ENCODE peak calls at places on chromosomes 12 and 14, in four cellular contexts. F is A549, S is ovary, X is GM12892. V is an unnamed sample.

GRCh38 chr14:42469637-42470426 is 863.2 kb downstream of the LRFN5 start:
- DNase-seq in F (peak), X (no peak), S (no peak), V (no peak)

GRCh38 chr14:80136358-80136757 is 74.9 kb downstream of the DIO2 start:
- DNase-seq in X (no peak), F (peak), S (no peak), V (peak)

GRCh38 chr12:19546611-19547162 is 107.4 kb downstream of the AEBP2 start:
- DNase-seq in X (no peak), F (no peak), S (no peak), V (no peak)

GRCh38 chr12:117583677-117584076 is 222.3 kb upstream of the NOS1 start:
- DNase-seq in S (no peak), X (no peak), F (no peak), V (no peak)

GRCh38 chr14:90900712-90901111 is 84.5 kb upstream of the TTC7B start:
- DNase-seq in F (no peak), S (no peak), X (no peak), V (no peak)

GRCh38 chr12:6368906-6369525 is 6.3 kb downstream of the SCNN1A start:
- DNase-seq in X (no peak), F (no peak), S (no peak), V (no peak)

GRCh38 chr12:11162494-11162893 is 8.5 kb upstream of the SMIM10L1 start:
- DNase-seq in F (no peak), S (no peak), X (no peak), V (no peak)

GRCh38 chr12:93699271-93700141 is 22.3 kb downstream of the CRADD start:
- DNase-seq in F (no peak), X (no peak), S (no peak), V (no peak)

GRCh38 chr14:103529383-103530365 is 678 bp downstream of the TRMT61A start:
- DNase-seq in X (no peak), F (no peak), S (no peak), V (no peak)

GRCh38 chr12:92886131-92886530 is 43.0 kb downstream of the EEA1 start:
- DNase-seq in S (no peak), F (no peak), X (no peak), V (no peak)

GRCh38 chr12:94795520-94795919 is 145.2 kb upstream of the TMCC3 start:
- DNase-seq in X (no peak), S (peak), F (peak), V (peak)

GRCh38 chr12:68075416-68075815 is 84.1 kb downstream of the IFNG start:
- DNase-seq in F (no peak), S (no peak), X (no peak), V (no peak)

GRCh38 chr12:124754949-124755800 is 108.5 kb downstream of the SCARB1 start:
- DNase-seq in X (no peak), S (peak), F (no peak), V (peak)

GRCh38 chr12:22538336-22538735 is 6.0 kb downstream of the C2CD5 start:
- DNase-seq in S (no peak), X (no peak), F (no peak), V (no peak)

GRCh38 chr12:19783547-19784444 is 344.5 kb downstream of the AEBP2 start:
- DNase-seq in F (no peak), S (no peak), X (no peak), V (peak)

GRCh38 chr14:92638904-92639303 is 109.5 kb downstream of the LGMN start:
- DNase-seq in S (no peak), X (no peak), F (no peak), V (no peak)

GRCh38 chr12:52878507-52879393 is 26.1 kb downstream of the KRT8 start:
- DNase-seq in X (no peak), F (no peak), S (no peak), V (no peak)

GRCh38 chr12:3220382-3221321 is 143.5 kb downstream of the TSPAN9 start:
- DNase-seq in X (no peak), S (no peak), F (no peak), V (no peak)

GRCh38 chr12:54196396-54196795 is 7.6 kb upstream of the SMUG1 start:
- DNase-seq in F (no peak), S (no peak), X (no peak), V (no peak)

GRCh38 chr14:78157855-78158436 is 12.2 kb upstream of the NRXN3 start:
- DNase-seq in F (no peak), X (no peak), S (no peak), V (peak)

GRCh38 chr12:30501718-30502117 is 194.0 kb downstream of the IPO8 start:
- DNase-seq in F (no peak), S (no peak), X (no peak), V (no peak)

GRCh38 chr12:67318786-67319185 is 49.6 kb downstream of the CAND1 start:
- DNase-seq in X (no peak), S (no peak), F (no peak), V (no peak)

GRCh38 chr14:104227806-104228205 is 89.4 kb downstream of the KIF26A start:
- DNase-seq in X (no peak), S (no peak), F (no peak), V (no peak)

GRCh38 chr12:42648061-42648460 is 58.5 kb upstream of the PRICKLE1 start:
- DNase-seq in F (no peak), S (no peak), X (no peak), V (no peak)

GRCh38 chr12:72546106-72546505 is 273.9 kb downstream of the TRHDE start:
- DNase-seq in F (no peak), X (no peak), S (no peak), V (no peak)

GRCh38 chr14:103281496-103282231 is 52.4 kb upstream of the EIF5 start:
- DNase-seq in F (peak), X (no peak), S (peak), V (peak)

GRCh38 chr14:48955857-48956256 is 630.3 kb downstream of the RPS29 start:
- DNase-seq in F (no peak), X (no peak), S (no peak), V (no peak)

GRCh38 chr12:108724054-108724889 is 7.0 kb downstream of the CORO1C start:
- DNase-seq in X (no peak), S (no peak), F (peak), V (no peak)

GRCh38 chr14:61609885-61610284 is 85.4 kb upstream of the HIF1A start:
- DNase-seq in S (no peak), F (no peak), X (no peak), V (no peak)

GRCh38 chr12:19970826-19971225 is 397.5 kb upstream of the PDE3A start:
- DNase-seq in F (no peak), X (no peak), S (no peak), V (no peak)

GRCh38 chr12:102741196-102741595 is 175.8 kb downstream of the PAH start:
- DNase-seq in F (no peak), S (no peak), X (no peak), V (no peak)

GRCh38 chr14:87691482-87691881 is 301.5 kb downstream of the GALC start:
- DNase-seq in F (no peak), X (no peak), S (no peak), V (no peak)

GRCh38 chr14:51304956-51305355 is 64.9 kb downstream of the TMX1 start:
- DNase-seq in X (no peak), F (peak), S (no peak), V (no peak)

GRCh38 chr14:95318870-95319311 is 817 bp downstream of the CLMN start:
- DNase-seq in X (no peak), F (no peak), S (no peak), V (no peak)

GRCh38 chr14:95317817-95318343 is 1.8 kb downstream of the CLMN start:
- DNase-seq in F (no peak), S (no peak), X (no peak), V (no peak)

GRCh38 chr14:95320076-95320895 is 578 bp upstream of the CLMN start:
- DNase-seq in S (peak), F (no peak), X (no peak), V (peak)

GRCh38 chr14:95318399-95318834 is 1.3 kb downstream of the CLMN start:
- DNase-seq in S (no peak), X (no peak), F (no peak), V (no peak)

GRCh38 chr14:95319312-95320075 is at the start of gene CLMN:
- DNase-seq in F (peak), X (peak), S (peak), V (peak)
- TF ChIP-seq POLR2A in F (peak), X (no peak), S (no peak), V (no peak)

GRCh38 chr14:45135659-45136314 is at the start of gene FANCM:
- DNase-seq in S (peak), X (peak), F (peak), V (peak)
- TF ChIP-seq POLR2A in S (no peak), X (peak), F (peak), V (no peak)

DNA sequence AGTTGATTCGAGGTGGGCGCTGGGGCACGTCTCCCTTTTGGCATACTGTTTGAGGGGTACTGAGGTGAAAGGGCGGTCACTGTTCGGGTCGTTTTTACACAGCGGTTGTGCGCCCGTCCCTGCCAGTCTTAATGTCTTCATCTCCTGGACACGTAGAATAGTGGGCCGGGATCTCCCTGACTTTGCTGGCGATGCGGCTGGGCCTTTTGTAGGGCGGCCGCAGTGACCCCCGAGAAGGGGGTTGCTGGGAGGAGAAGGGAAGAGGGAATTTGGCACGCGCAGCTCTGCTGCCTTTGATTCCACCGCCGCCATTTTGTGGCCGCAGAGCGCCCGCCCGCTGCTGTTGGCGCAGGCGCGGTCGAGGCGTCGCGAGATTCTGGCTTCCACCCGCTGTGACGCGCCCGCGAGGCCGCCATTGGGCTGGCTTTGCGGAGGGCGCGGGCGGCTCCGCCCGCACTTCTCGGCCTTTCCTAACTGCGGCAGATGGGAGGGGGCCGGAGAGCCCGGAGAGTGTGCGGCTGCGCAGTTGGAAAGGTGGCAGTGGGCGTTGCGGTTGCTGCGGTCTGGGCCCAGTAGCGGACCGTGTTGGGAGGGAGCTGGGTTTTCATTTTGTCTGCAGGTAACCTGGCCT is 542 bp downstream of the SRSF5 start:
- DNase-seq in S (peak), F (peak), X (peak), V (peak)
- TF ChIP-seq POLR2A in S (peak), F (peak), X (no peak), V (peak)

DNA sequence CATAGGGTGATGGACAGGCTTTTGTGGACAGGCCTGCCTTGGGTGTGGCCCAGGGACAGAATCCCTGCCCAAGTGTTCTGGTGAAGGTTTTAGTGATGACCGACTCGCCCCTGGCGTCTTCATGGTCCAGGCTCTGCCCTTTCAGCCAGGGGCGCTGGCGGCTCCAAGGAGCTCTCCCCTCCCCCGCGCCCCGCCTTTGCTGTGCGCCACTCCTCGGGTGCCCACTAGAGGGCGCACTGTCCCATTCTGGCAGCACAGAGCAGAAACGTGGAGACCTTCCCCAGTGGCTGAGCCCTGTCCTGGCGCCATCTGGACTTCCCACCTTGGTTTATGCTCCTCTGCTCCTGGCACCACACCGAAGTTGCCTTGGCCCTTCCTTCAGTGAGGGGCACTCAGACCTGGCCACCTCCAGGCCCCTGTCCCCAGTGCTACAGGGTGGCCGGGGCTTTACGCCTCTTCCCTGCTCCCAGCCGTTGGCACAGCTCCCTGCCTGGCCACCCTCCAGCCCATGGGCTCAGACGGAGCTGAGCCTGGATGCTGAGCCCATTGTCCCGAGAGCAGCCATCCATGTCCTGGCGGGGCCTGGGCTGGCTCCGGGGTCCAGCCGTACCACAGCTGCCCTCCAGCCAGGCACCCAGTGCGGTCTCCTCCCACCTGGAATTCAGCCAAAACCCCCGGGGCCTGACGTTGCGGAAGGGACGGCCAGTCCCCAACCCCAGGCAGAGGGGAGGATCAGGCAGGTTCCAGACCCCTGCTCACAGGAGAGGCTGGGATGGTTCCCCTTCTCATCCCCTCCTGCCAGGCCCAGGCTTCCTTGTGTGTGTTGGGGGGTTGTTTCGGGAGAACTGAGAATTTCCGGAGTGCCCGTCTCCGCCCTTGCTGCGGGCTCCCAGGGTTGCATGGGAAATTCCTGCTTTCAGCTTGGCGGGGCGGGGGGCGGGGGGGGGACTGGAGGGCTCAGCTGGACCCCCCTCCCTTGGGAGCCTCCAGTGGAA is 5.6 kb upstream of the CRIP1 start:
- DNase-seq in X (peak), F (peak), S (peak), V (peak)
- TF ChIP-seq POLR2A in X (no peak), F (peak), S (peak), V (no peak)

GRCh38 chr14:58249611-58250010 is 5.0 kb downstream of the PSMA3 start:
- DNase-seq in X (no peak), S (no peak), F (no peak), V (no peak)

GRCh38 chr14:58245562-58245961 is 919 bp downstream of the PSMA3 start:
- DNase-seq in F (no peak), X (no peak), S (no peak), V (no peak)

GRCh38 chr14:58239259-58240210 is 5.1 kb upstream of the PSMA3 start:
- DNase-seq in F (peak), X (no peak), S (peak), V (peak)

GRCh38 chr14:58243790-58244555 is 670 bp upstream of the PSMA3 start:
- DNase-seq in X (no peak), F (peak), S (no peak), V (peak)

GRCh38 chr14:58244556-58245387 is at the start of gene PSMA3:
- DNase-seq in F (peak), X (peak), S (peak), V (peak)
- TF ChIP-seq POLR2A in F (peak), X (peak), S (peak), V (no peak)

DNA sequence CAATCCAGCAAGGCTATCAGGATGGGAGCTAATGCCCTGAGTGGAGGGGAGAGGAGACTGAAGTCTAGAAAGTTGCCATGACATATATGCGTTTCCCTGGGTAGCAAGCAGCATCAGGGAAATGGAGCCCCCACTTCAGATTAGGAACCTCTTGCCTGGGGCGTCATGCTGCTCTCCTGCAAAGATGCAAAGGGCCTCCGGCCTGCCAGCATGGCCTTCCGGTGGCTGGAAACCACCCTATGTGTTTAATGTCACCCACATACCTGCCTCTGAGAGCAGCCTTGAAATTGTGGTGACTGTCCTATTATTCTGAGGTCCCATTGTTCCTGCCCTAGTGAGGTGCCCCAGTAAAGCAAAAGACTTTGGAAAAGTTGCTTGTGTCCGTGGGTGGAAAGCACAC is 10.0 kb upstream of the IFI27L2 start:
- DNase-seq in F (no peak), X (no peak), S (no peak), V (no peak)
- TF ChIP-seq POLR2A in F (no peak), X (no peak), S (no peak), V (no peak)

GRCh38 chr12:57513266-57513665 is 7.0 kb downstream of the DDIT3 start:
- DNase-seq in X (no peak), S (no peak), F (no peak), V (no peak)

GRCh38 chr12:57515934-57516541 is 4.3 kb downstream of the DDIT3 start:
- DNase-seq in X (no peak), F (no peak), S (no peak), V (no peak)

GRCh38 chr12:57515468-57515933 is 4.8 kb downstream of the DDIT3 start:
- DNase-seq in X (no peak), S (no peak), F (no peak), V (no peak)

GRCh38 chr12:57516617-57517153 is 3.6 kb downstream of the DDIT3 start:
- DNase-seq in S (no peak), X (no peak), F (no peak), V (no peak)

GRCh38 chr12:57514720-57515467 is 5.4 kb downstream of the DDIT3 start:
- DNase-seq in F (no peak), S (no peak), X (no peak), V (no peak)
- TF ChIP-seq POLR2A in F (no peak), S (no peak), X (peak), V (no peak)

DNA sequence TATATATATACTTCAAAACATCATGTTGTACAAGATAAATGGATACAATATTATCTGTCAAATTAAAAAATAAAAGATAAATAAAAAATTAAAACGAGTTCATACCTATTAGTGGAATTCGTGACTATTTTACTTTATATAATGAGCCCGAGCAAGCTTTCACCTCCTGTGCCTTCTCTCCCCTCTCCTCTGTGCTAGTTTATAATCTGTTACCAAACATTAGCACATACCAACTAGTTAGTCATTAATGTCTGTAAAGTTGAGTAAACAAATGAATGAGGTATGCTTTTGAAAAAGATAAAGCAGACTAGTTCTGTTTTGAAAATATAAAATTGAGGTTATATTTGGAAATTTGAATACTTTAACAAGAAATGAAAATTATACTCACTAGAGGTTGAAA is 84.0 kb downstream of the LRRC9 start:
- DNase-seq in S (no peak), F (no peak), X (no peak), V (no peak)
- TF ChIP-seq POLR2A in S (no peak), F (no peak), X (no peak), V (no peak)

DNA sequence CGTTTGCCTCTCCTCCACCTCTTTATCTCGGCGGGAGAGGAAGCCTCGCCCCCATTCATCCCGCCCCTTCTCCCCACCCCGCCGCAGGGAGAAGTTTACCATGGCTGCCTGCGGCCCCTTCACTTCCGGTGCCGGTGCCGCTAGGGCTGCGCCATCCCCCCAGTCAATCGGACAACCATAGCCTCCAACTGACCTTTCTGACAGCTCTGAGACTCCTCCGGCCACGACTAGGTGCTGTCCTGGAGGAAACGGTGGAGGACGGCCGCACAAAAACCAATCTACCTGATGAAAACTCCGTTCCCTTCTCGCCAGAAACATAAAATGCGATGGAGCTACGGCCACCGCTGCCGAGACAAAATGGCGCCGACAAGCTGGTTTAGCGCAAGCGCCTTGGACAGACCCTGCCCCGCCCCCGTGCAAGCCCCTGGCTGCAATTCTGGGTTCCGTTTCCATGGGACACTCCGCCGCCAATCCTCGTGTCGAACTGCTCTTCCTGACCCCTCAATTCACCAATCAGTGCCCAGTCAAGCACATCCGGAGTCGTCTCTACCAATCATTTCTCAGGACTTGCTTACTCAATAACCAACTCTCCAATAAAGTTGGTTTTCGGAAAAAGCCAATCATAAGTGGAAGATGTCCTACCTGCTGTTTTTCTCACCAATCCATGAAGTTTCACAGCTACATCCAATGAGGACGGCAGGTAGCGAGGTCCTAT is 436 bp upstream of the ARID4A start:
- DNase-seq in F (peak), S (peak), X (peak), V (peak)
- TF ChIP-seq POLR2A in F (peak), S (peak), X (peak), V (peak)